ENCODE peak calls at places on chromosome 14, in four cellular contexts. One of them, this sample, is unnamed.

GRCh38 chr14:80575763-80576162 is 364.5 kb upstream of the DIO2 start:
- DNase-seq in H9: no peak
- DNase-seq in mesendoderm: no peak
- DNase-seq in neuronal stem cell: no peak
- DNase-seq in this sample: no peak

GRCh38 chr14:45251912-45252311 is 1.1 kb downstream of the MIS18BP1 start:
- DNase-seq in neuronal stem cell: no peak
- DNase-seq in H9: no peak
- DNase-seq in mesendoderm: no peak
- DNase-seq in this sample: peak; percentile 41

GRCh38 chr14:99213101-99213500 is 58.9 kb downstream of the BCL11B start:
- DNase-seq in mesendoderm: no peak
- DNase-seq in neuronal stem cell: no peak
- DNase-seq in H9: no peak
- DNase-seq in this sample: no peak

GRCh38 chr14:65792208-65792905 is 379.8 kb downstream of the FUT8 start:
- DNase-seq in mesendoderm: peak; percentile 98
- DNase-seq in neuronal stem cell: no peak
- DNase-seq in H9: no peak
- DNase-seq in this sample: no peak

GRCh38 chr14:33457021-33457420 is 493.9 kb downstream of the EGLN3 start:
- DNase-seq in neuronal stem cell: no peak
- DNase-seq in mesendoderm: no peak
- DNase-seq in H9: no peak
- DNase-seq in this sample: no peak

GRCh38 chr14:94051115-94051514 is 25.0 kb downstream of the OTUB2 start:
- DNase-seq in mesendoderm: peak; percentile 46
- DNase-seq in neuronal stem cell: no peak
- DNase-seq in H9: peak; percentile 44
- DNase-seq in this sample: peak; percentile 23

GRCh38 chr14:102187583-102188001 is 47.9 kb downstream of the WDR20 start:
- DNase-seq in neuronal stem cell: no peak
- DNase-seq in mesendoderm: no peak
- DNase-seq in H9: no peak
- DNase-seq in this sample: no peak

GRCh38 chr14:69226736-69227135 is 33.2 kb upstream of the GALNT16 start:
- DNase-seq in H9: no peak
- DNase-seq in mesendoderm: no peak
- DNase-seq in neuronal stem cell: no peak
- DNase-seq in this sample: peak; percentile 16

GRCh38 chr14:102496955-102497744 is 12.4 kb downstream of the ANKRD9 start:
- DNase-seq in H9: no peak
- DNase-seq in mesendoderm: no peak
- DNase-seq in neuronal stem cell: no peak
- DNase-seq in this sample: no peak

GRCh38 chr14:31128601-31129526 is 78.7 kb downstream of the HECTD1 start:
- DNase-seq in H9: no peak
- DNase-seq in mesendoderm: no peak
- DNase-seq in neuronal stem cell: no peak
- DNase-seq in this sample: no peak

GRCh38 chr14:30252800-30253425 is 306.0 kb upstream of the G2E3 start:
- DNase-seq in neuronal stem cell: no peak
- DNase-seq in H9: no peak
- DNase-seq in mesendoderm: no peak
- DNase-seq in this sample: peak; percentile 7

GRCh38 chr14:54446201-54446693 is 5.1 kb upstream of the CNIH1 start:
- DNase-seq in mesendoderm: no peak
- DNase-seq in H9: no peak
- DNase-seq in neuronal stem cell: no peak
- DNase-seq in this sample: no peak

GRCh38 chr14:57816568-57817284 is 49.2 kb downstream of the SLC35F4 start:
- DNase-seq in neuronal stem cell: no peak
- DNase-seq in mesendoderm: no peak
- DNase-seq in H9: no peak
- DNase-seq in this sample: no peak

GRCh38 chr14:96038558-96038919 is 623 bp upstream of the C14orf132 start:
- DNase-seq in H9: no peak
- DNase-seq in neuronal stem cell: no peak
- DNase-seq in mesendoderm: peak; percentile 23
- DNase-seq in this sample: no peak
- H3K9ac ChIP-seq in H9: no peak overlapping the region
- H3K9ac ChIP-seq in neuronal stem cell: peak overlapping the region; percentile 24
- H3K9ac ChIP-seq in mesendoderm: no peak overlapping the region
- H3K9ac ChIP-seq in this sample: peak overlapping the region; percentile 64

GRCh38 chr14:22508150-22508457 is 80.9 kb downstream of the DAD1 start:
- DNase-seq in mesendoderm: no peak
- DNase-seq in neuronal stem cell: no peak
- DNase-seq in H9: no peak
- DNase-seq in this sample: no peak
- H3K27ac ChIP-seq in mesendoderm: no peak overlapping the region
- H3K27ac ChIP-seq in neuronal stem cell: no peak overlapping the region
- H3K27ac ChIP-seq in H9: no peak overlapping the region
- H3K27ac ChIP-seq in this sample: no peak overlapping the region

DNA sequence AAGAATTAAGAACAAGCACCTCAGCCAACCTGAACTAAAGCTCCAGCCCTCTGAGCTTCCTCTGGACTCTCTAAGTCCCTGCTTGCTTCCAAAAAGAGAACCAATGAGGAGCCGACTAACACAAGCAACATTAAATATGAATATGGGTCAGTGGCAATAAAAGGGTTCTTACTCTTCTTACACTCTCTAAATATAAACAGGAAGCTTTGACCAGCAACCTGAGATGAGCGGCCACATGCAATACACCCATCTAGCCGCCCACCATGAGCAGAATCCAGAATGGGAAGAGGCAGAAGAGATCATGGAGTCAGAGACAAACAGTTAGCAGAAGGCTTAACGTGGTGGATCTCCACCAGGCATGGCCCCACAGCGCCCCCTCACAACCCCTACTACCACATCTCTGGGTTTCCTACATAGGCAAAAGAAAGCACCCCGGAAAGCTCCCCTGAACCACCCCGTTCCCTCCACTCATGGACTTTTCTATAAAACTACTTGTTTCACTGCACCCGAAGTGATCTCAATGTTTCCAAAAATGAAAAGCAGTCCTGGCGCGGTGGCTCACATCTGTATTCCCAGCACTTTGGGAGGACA is 59.4 kb downstream of the TTC7B start:
- DNase-seq in neuronal stem cell: no peak
- DNase-seq in H9: peak; percentile 53
- DNase-seq in mesendoderm: peak; percentile 19
- DNase-seq in this sample: no peak
- H3K18ac ChIP-seq in neuronal stem cell: no peak overlapping the region
- H3K18ac ChIP-seq in H9: no peak overlapping the region
- H3K18ac ChIP-seq in mesendoderm: no peak overlapping the region
- H3K18ac ChIP-seq in this sample: no peak overlapping the region

GRCh38 chr14:89721330-89721729 is 233.2 kb downstream of the EFCAB11 start:
- DNase-seq in H9: no peak
- DNase-seq in neuronal stem cell: no peak
- DNase-seq in mesendoderm: no peak
- DNase-seq in this sample: no peak
- H3K9ac ChIP-seq in H9: no peak overlapping the region
- H3K9ac ChIP-seq in neuronal stem cell: no peak overlapping the region
- H3K9ac ChIP-seq in mesendoderm: no peak overlapping the region
- H3K9ac ChIP-seq in this sample: peak overlapping the region; percentile 29

GRCh38 chr14:75486317-75486716 is 36.0 kb upstream of the BATF start:
- DNase-seq in mesendoderm: no peak
- DNase-seq in H9: no peak
- DNase-seq in neuronal stem cell: no peak
- DNase-seq in this sample: no peak

GRCh38 chr14:75484711-75485429 is 37.4 kb upstream of the BATF start:
- DNase-seq in mesendoderm: no peak
- DNase-seq in neuronal stem cell: no peak
- DNase-seq in H9: no peak
- DNase-seq in this sample: no peak

GRCh38 chr14:75479770-75480600 is 42.3 kb upstream of the BATF start:
- DNase-seq in H9: peak; percentile 57
- DNase-seq in mesendoderm: peak; percentile 22
- DNase-seq in neuronal stem cell: no peak
- DNase-seq in this sample: no peak

GRCh38 chr14:75477881-75478280 is 44.4 kb upstream of the BATF start:
- DNase-seq in H9: no peak
- DNase-seq in neuronal stem cell: no peak
- DNase-seq in mesendoderm: no peak
- DNase-seq in this sample: no peak

GRCh38 chr14:75482366-75482765 is 39.9 kb upstream of the BATF start:
- DNase-seq in neuronal stem cell: no peak
- DNase-seq in H9: no peak
- DNase-seq in mesendoderm: no peak
- DNase-seq in this sample: no peak
- H3K27ac ChIP-seq in neuronal stem cell: no peak overlapping the region
- H3K27ac ChIP-seq in H9: no peak overlapping the region
- H3K27ac ChIP-seq in mesendoderm: no peak overlapping the region
- H3K27ac ChIP-seq in this sample: no peak overlapping the region

GRCh38 chr14:96109956-96110355 is 70.8 kb downstream of the C14orf132 start:
- DNase-seq in H9: no peak
- DNase-seq in mesendoderm: no peak
- DNase-seq in neuronal stem cell: no peak
- DNase-seq in this sample: no peak
- H3K18ac ChIP-seq in H9: no peak overlapping the region
- H3K18ac ChIP-seq in mesendoderm: no peak overlapping the region
- H3K18ac ChIP-seq in neuronal stem cell: no peak overlapping the region
- H3K18ac ChIP-seq in this sample: no peak overlapping the region

GRCh38 chr14:104634031-104634760 is 29.6 kb upstream of the TMEM179 start:
- DNase-seq in H9: no peak
- DNase-seq in mesendoderm: no peak
- DNase-seq in neuronal stem cell: no peak
- DNase-seq in this sample: no peak

GRCh38 chr14:104633276-104633861 is 28.8 kb upstream of the TMEM179 start:
- DNase-seq in mesendoderm: no peak
- DNase-seq in neuronal stem cell: no peak
- DNase-seq in H9: no peak
- DNase-seq in this sample: no peak

GRCh38 chr14:104634886-104635570 is 30.5 kb upstream of the TMEM179 start:
- DNase-seq in neuronal stem cell: no peak
- DNase-seq in mesendoderm: no peak
- DNase-seq in H9: no peak
- DNase-seq in this sample: no peak

GRCh38 chr14:104635717-104636116 is 31.1 kb upstream of the TMEM179 start:
- DNase-seq in mesendoderm: no peak
- DNase-seq in H9: no peak
- DNase-seq in neuronal stem cell: no peak
- DNase-seq in this sample: no peak

DNA sequence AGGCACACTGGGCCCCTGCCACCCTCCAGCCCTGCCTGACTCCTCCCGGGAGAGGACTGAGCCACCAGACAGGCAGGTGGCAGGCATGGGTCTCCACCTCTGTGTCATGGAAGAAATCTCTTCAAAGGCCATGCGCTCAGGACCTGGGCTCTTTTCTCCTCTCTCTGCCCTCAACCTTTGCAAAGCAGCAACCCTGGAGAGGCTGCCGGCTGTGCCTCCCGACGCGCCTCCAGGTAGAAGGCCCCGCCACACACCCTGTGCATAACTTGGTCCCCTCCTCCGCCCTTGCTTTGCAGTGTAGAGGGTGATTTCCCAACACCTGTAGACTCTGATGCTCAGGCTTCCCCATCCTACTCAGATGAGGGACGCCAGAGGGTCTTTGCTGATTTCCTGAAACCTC is 28.2 kb upstream of the TMEM179 start:
- DNase-seq in mesendoderm: no peak
- DNase-seq in H9: no peak
- DNase-seq in neuronal stem cell: no peak
- DNase-seq in this sample: no peak
- H3K9ac ChIP-seq in mesendoderm: no peak overlapping the region
- H3K9ac ChIP-seq in H9: no peak overlapping the region
- H3K9ac ChIP-seq in neuronal stem cell: no peak overlapping the region
- H3K9ac ChIP-seq in this sample: no peak overlapping the region

GRCh38 chr14:67129768-67130167 is 59.5 kb upstream of the GARIN2 start:
- DNase-seq in H9: no peak
- DNase-seq in neuronal stem cell: no peak
- DNase-seq in mesendoderm: no peak
- DNase-seq in this sample: no peak
- H3K27ac ChIP-seq in H9: no peak overlapping the region
- H3K27ac ChIP-seq in neuronal stem cell: no peak overlapping the region
- H3K27ac ChIP-seq in mesendoderm: no peak overlapping the region
- H3K27ac ChIP-seq in this sample: no peak overlapping the region

GRCh38 chr14:52355016-52355430 is 40.9 kb downstream of the PTGER2 start:
- DNase-seq in mesendoderm: no peak
- DNase-seq in H9: no peak
- DNase-seq in neuronal stem cell: no peak
- DNase-seq in this sample: peak; percentile 95
- H3K18ac ChIP-seq in mesendoderm: no peak overlapping the region
- H3K18ac ChIP-seq in H9: no peak overlapping the region
- H3K18ac ChIP-seq in neuronal stem cell: no peak overlapping the region
- H3K18ac ChIP-seq in this sample: peak overlapping the region; percentile 81